ENCODE peak calls at places on chromosome 9, in seven cellular contexts. H is kidney, M is choroid plexus epithelial cell, Y is NB4, J is bronchial epithelial cell, T is lower lobe of right lung, E is fibroblast of the aortic adventitia. R is an unnamed sample.
A peak's percentile ranks its signal among the peaks of the same experiment; 100 is the strongest.

GRCh38 chr9:97397220-97397619 is 14.7 kb upstream of the TDRD7 start:
- DNase-seq in H (no peak), M (no peak), Y (peak; percentile 14), J (peak; percentile 22), T (no peak), E (no peak), R (no peak)

GRCh38 chr9:129126789-129127618 is 15.8 kb downstream of the PTPA start:
- DNase-seq in H (no peak), M (no peak), Y (peak; percentile 45), J (no peak), T (no peak), E (no peak), R (no peak)

GRCh38 chr9:133821606-133822438 is 83.7 kb upstream of the SARDH start:
- DNase-seq in H (no peak), M (peak; percentile 15), Y (no peak), J (no peak), T (no peak), E (no peak), R (peak; percentile 76)

GRCh38 chr9:129150122-129150521 is 27.9 kb downstream of the IER5L start:
- DNase-seq in H (no peak), M (no peak), Y (no peak), J (no peak), T (no peak), E (no peak), R (no peak)

GRCh38 chr9:6239048-6239461 is 23.4 kb downstream of the IL33 start:
- DNase-seq in H (no peak), M (peak; percentile 48), Y (no peak), J (peak; percentile 88), T (no peak), E (peak; percentile 33), R (no peak)

GRCh38 chr9:105318729-105319513 is 74.5 kb downstream of the SLC44A1 start:
- DNase-seq in H (no peak), M (no peak), Y (no peak), J (no peak), T (no peak), E (no peak), R (no peak)

GRCh38 chr9:89887286-89887685 is 282.5 kb downstream of the GADD45G start:
- DNase-seq in H (no peak), M (no peak), Y (no peak), J (no peak), T (no peak), E (no peak), R (no peak)

GRCh38 chr9:126788631-126789349 is 16.1 kb upstream of the ZBTB43 start:
- DNase-seq in H (no peak), M (peak; percentile 94), Y (peak; percentile 10), J (peak; percentile 95), T (peak; percentile 14), E (peak; percentile 49), R (peak; percentile 64)

GRCh38 chr9:118121361-118121760 is 417.2 kb downstream of the TLR4 start:
- DNase-seq in H (no peak), M (no peak), Y (no peak), J (peak; percentile 21), T (no peak), E (no peak), R (no peak)

GRCh38 chr9:34405719-34406118 is 29.0 kb upstream of the MYORG start:
- DNase-seq in H (no peak), M (peak; percentile 24), Y (no peak), J (no peak), T (no peak), E (peak; percentile 18), R (peak; percentile 71)

GRCh38 chr9:84266087-84266561 is 74.4 kb downstream of the SLC28A3 start:
- DNase-seq in H (no peak), M (no peak), Y (no peak), J (peak; percentile 40), T (no peak), E (no peak), R (no peak)

GRCh38 chr9:87601595-87601994 is 103.9 kb downstream of the DAPK1 start:
- DNase-seq in H (no peak), M (no peak), Y (no peak), J (no peak), T (no peak), E (no peak), R (no peak)

GRCh38 chr9:122657527-122657926 is at the start of gene OR1B1:
- DNase-seq in H (no peak), M (no peak), Y (no peak), J (no peak), T (no peak), E (no peak), R (no peak)
- TF ChIP-seq CTCF in H (no peak), M (no peak), Y (no peak), J (no peak), T (no peak), E (no peak), R (no peak)

GRCh38 chr9:137217276-137218211 is 4.5 kb downstream of the RNF208 start:
- DNase-seq in H (peak; percentile 92), M (no peak), Y (no peak), J (peak; percentile 59), T (peak; percentile 85), E (peak; percentile 24), R (no peak)
- H3K4me3 ChIP-seq in H (peak overlapping the region; percentile 48), M (no peak overlapping the region), Y (no peak overlapping the region), J (peak overlapping the region; percentile 31), T (peak overlapping the region; percentile 47), E (peak overlapping the region; percentile 28), R (no peak overlapping the region)

DNA sequence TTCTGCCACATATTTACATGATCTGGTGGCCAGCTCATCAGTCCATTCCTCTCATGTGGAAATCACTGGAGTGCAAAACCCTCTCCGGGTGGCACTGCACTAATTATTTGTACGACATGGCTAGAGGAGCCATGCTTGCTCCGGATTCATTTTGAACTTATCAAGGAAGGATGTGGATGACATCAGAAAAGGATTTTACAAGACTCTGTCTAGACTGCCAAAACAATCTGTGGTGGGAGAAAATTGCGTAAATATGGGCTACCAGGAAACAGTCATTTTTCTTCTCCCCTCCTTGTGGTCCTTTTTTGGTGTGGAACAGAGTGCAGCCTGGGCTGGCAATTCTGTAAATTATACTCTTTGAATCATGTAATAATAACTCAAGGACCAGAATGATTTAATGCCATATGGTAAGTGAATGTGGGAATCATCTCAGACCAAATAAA is 123.4 kb upstream of the IFNE start:
- DNase-seq in H (no peak), M (peak; percentile 86), Y (no peak), J (no peak), T (no peak), E (peak; percentile 95), R (peak; percentile 86)
- TF ChIP-seq CTCF in H (no peak), M (peak; percentile 3), Y (no peak), J (no peak), T (no peak), E (no peak), R (no peak)

DNA sequence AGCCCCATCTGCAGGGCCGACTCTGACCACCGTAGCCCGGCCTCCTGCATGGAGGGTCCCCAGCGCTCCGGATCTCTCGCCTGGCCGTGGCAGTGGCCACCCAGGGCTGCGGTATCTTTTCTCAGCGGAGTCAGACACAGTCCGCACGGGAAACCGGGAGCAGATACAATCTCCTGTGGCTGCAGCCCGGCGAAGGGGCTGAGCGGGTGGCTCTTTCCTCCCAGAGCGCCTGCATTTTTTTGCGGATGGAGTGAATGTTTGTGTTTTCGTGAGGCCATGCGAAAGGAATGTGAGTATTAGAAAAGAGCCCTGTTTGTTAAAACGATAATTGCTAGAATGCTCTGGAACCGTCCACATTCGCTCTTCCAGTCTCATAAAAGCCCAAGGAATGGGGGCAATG is 53.4 kb upstream of the PTCH1 start:
- DNase-seq in H (no peak), M (peak; percentile 43), Y (no peak), J (no peak), T (no peak), E (peak; percentile 21), R (peak; percentile 18)
- H3K4me3 ChIP-seq in H (no peak overlapping the region), M (peak overlapping the region; percentile 43), Y (no peak overlapping the region), J (no peak overlapping the region), T (peak overlapping the region; percentile 27), E (peak overlapping the region; percentile 51), R (no peak overlapping the region)

DNA sequence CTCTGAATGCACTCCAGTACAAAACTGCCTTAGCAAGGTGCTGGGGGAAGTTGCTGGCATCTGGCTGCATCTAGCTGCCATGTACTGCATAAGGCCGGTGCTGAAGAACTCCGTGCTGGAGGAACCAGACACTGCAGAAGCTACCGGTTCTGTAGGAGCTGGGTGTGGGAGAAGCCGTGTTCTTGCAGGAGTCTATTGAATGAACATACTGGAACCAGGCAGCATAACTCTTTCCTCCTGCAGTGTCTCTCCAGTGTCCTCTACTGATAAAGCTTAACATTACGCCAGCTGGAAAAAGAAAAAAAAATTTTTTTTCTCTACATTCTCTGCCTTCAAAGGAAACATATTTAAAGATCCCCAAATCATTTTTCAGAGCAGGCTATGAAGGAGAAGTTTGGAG is 38.5 kb downstream of the VPS13A start:
- DNase-seq in H (no peak), M (peak; percentile 74), Y (peak; percentile 14), J (no peak), T (no peak), E (peak; percentile 32), R (peak; percentile 19)
- TF ChIP-seq CTCF in H (no peak), M (peak; percentile 57), Y (peak; percentile 10), J (peak; percentile 22), T (no peak), E (peak; percentile 28), R (peak; percentile 44)

GRCh38 chr9:116153765-116154333 is at the start of gene PAPPA:
- DNase-seq in H (no peak), M (no peak), Y (no peak), J (no peak), T (no peak), E (no peak), R (no peak)

GRCh38 chr9:116154334-116154975 is 864 bp downstream of the PAPPA start:
- DNase-seq in H (peak; percentile 68), M (no peak), Y (no peak), J (no peak), T (no peak), E (no peak), R (no peak)

GRCh38 chr9:116156621-116157314 is 3.2 kb downstream of the PAPPA start:
- DNase-seq in H (peak; percentile 81), M (peak; percentile 94), Y (no peak), J (peak; percentile 45), T (no peak), E (peak; percentile 93), R (peak; percentile 77)

GRCh38 chr9:116154976-116155699 is 1.5 kb downstream of the PAPPA start:
- DNase-seq in H (no peak), M (peak; percentile 91), Y (no peak), J (no peak), T (no peak), E (peak; percentile 83), R (peak; percentile 72)

GRCh38 chr9:116155700-116156045 is 2.1 kb downstream of the PAPPA start:
- DNase-seq in H (no peak), M (no peak), Y (no peak), J (no peak), T (no peak), E (peak; percentile 82), R (peak; percentile 70)
- H3K4me3 ChIP-seq in H (peak overlapping the region; percentile 87), M (peak overlapping the region; percentile 89), Y (no peak overlapping the region), J (no peak overlapping the region), T (peak overlapping the region; percentile 57), E (peak overlapping the region; percentile 89), R (peak overlapping the region; percentile 48)

R was measured in astrocyte of the spinal cord.